ENCODE peak calls at places on chromosome 19, in ten cellular contexts. K, Y, E, A, J, H, X, L, I and Q are unnamed samples.
A peak's percentile ranks its signal among the peaks of the same experiment; 100 is the strongest.

GRCh38 chr19:53903055-53903680 is 5.9 kb upstream of the CACNG7 start:
- DNase-seq in L (no peak), A (peak; percentile 57), H (no peak), K (peak; percentile 16), I (peak; percentile 82), X (peak; percentile 31), Y (peak; percentile 92), J (peak; percentile 33), E (no peak), Q (peak; percentile 47)

GRCh38 chr19:55857149-55857548 is 20.8 kb downstream of the NLRP4 start:
- DNase-seq in J (no peak), K (no peak), A (no peak), X (no peak), Y (no peak), E (no peak), I (no peak), L (no peak), H (peak; percentile 62), Q (no peak)

GRCh38 chr19:29811125-29812079 is at the start of gene CCNE1:
- DNase-seq in A (peak; percentile 83), L (peak; percentile 85), X (peak; percentile 92), Y (peak; percentile 93), E (peak; percentile 89), I (peak; percentile 85), J (peak; percentile 80), K (peak; percentile 46), H (peak; percentile 94), Q (peak; percentile 91)

GRCh38 chr19:2923510-2923909 is 21.3 kb downstream of the ZNF77 start:
- DNase-seq in L (no peak), H (no peak), I (no peak), E (no peak), J (peak; percentile 51), Y (no peak), A (peak; percentile 71), X (no peak), K (peak; percentile 20), Q (no peak)

GRCh38 chr19:41144403-41144802 is 30.2 kb downstream of the CYP2F1 start:
- DNase-seq in K (peak; percentile 48), X (peak; percentile 87), A (peak; percentile 62), Y (peak; percentile 83), H (peak; percentile 84), E (peak; percentile 82), I (peak; percentile 89), L (peak; percentile 39), J (peak; percentile 83), Q (peak; percentile 80)

GRCh38 chr19:5113101-5113557 is 144.2 kb downstream of the KDM4B start:
- DNase-seq in E (no peak), Y (no peak), H (no peak), I (no peak), K (peak; percentile 74), X (no peak), A (no peak), L (no peak), J (peak; percentile 14), Q (no peak)

GRCh38 chr19:31214086-31214485 is 135.2 kb downstream of the TSHZ3 start:
- DNase-seq in J (peak; percentile 99), I (no peak), K (peak; percentile 100), E (peak; percentile 74), A (peak; percentile 99), L (no peak), Y (no peak), X (peak; percentile 84), H (no peak), Q (peak; percentile 94)

GRCh38 chr19:3945838-3946237 is 13.0 kb downstream of the NMRK2 start:
- DNase-seq in I (no peak), H (no peak), Y (no peak), X (no peak), K (no peak), J (peak; percentile 16), E (no peak), A (no peak), L (no peak), Q (no peak)

GRCh38 chr19:46613525-46613924 is 11.4 kb downstream of the PTGIR start:
- DNase-seq in J (no peak), E (no peak), L (peak; percentile 26), I (no peak), X (no peak), A (no peak), K (no peak), H (no peak), Y (no peak), Q (no peak)

GRCh38 chr19:41606215-41606837 is 20.5 kb downstream of the CEACAM4 start:
- DNase-seq in K (no peak), L (no peak), E (no peak), Y (no peak), J (no peak), X (no peak), H (no peak), I (no peak), A (no peak), Q (no peak)